ENCODE peak calls at places on chromosome 19, in ten cellular contexts. One of them, this sample, is unnamed.
A peak's percentile ranks its signal among the peaks of the same experiment; 100 is the strongest.

GRCh38 chr19:41883821-41884733 is 1.1 kb downstream of the ARHGEF1 start:
- DNase-seq in activated naive CD8-positive, alpha-beta T cell treated with anti-CD3 and anti-CD28 coated beads, Interleukin-2, amount 10 ng/mL, durations not matched to agents 7 days and 5 days: peak; percentile 93
- DNase-seq in NCI-H1092 treated with DMSO at 0.1 percent for 48 hours: peak; percentile 95
- DNase-seq in cerebellar cortex: peak; percentile 97
- DNase-seq in T-helper 17 cell: peak; percentile 64
- DNase-seq in heart left ventricle: peak; percentile 96
- DNase-seq in lung: peak; percentile 94
- DNase-seq in GM23338: peak; percentile 99
- DNase-seq in AG09319: peak; percentile 93
- DNase-seq in glutamatergic neuron: peak; percentile 95
- DNase-seq in this sample: peak; percentile 96

GRCh38 chr19:27764186-27764804 is 1448.7 kb downstream of the UQCRFS1 start:
- DNase-seq in glutamatergic neuron: no peak
- DNase-seq in cerebellar cortex: peak; percentile 49
- DNase-seq in activated naive CD8-positive, alpha-beta T cell treated with anti-CD3 and anti-CD28 coated beads, Interleukin-2, amount 10 ng/mL, durations not matched to agents 7 days and 5 days: no peak
- DNase-seq in T-helper 17 cell: no peak
- DNase-seq in NCI-H1092 treated with DMSO at 0.1 percent for 48 hours: no peak
- DNase-seq in lung: no peak
- DNase-seq in heart left ventricle: no peak
- DNase-seq in AG09319: no peak
- DNase-seq in GM23338: no peak
- DNase-seq in this sample: no peak

GRCh38 chr19:52391135-52391534 is 6.5 kb upstream of the ZNF528 start:
- DNase-seq in NCI-H1092 treated with DMSO at 0.1 percent for 48 hours: no peak
- DNase-seq in lung: no peak
- DNase-seq in AG09319: no peak
- DNase-seq in activated naive CD8-positive, alpha-beta T cell treated with anti-CD3 and anti-CD28 coated beads, Interleukin-2, amount 10 ng/mL, durations not matched to agents 7 days and 5 days: no peak
- DNase-seq in cerebellar cortex: no peak
- DNase-seq in glutamatergic neuron: no peak
- DNase-seq in T-helper 17 cell: no peak
- DNase-seq in heart left ventricle: no peak
- DNase-seq in GM23338: peak; percentile 66
- DNase-seq in this sample: no peak

GRCh38 chr19:4374451-4375163 is 25.7 kb downstream of the SH3GL1 start:
- DNase-seq in AG09319: peak; percentile 70
- DNase-seq in NCI-H1092 treated with DMSO at 0.1 percent for 48 hours: no peak
- DNase-seq in lung: peak; percentile 81
- DNase-seq in heart left ventricle: peak; percentile 84
- DNase-seq in GM23338: no peak
- DNase-seq in activated naive CD8-positive, alpha-beta T cell treated with anti-CD3 and anti-CD28 coated beads, Interleukin-2, amount 10 ng/mL, durations not matched to agents 7 days and 5 days: no peak
- DNase-seq in T-helper 17 cell: no peak
- DNase-seq in cerebellar cortex: no peak
- DNase-seq in glutamatergic neuron: no peak
- DNase-seq in this sample: peak; percentile 48

GRCh38 chr19:55693336-55693974 is 18.4 kb downstream of the EPN1 start:
- DNase-seq in activated naive CD8-positive, alpha-beta T cell treated with anti-CD3 and anti-CD28 coated beads, Interleukin-2, amount 10 ng/mL, durations not matched to agents 7 days and 5 days: peak; percentile 26
- DNase-seq in lung: no peak
- DNase-seq in GM23338: no peak
- DNase-seq in AG09319: no peak
- DNase-seq in NCI-H1092 treated with DMSO at 0.1 percent for 48 hours: no peak
- DNase-seq in glutamatergic neuron: no peak
- DNase-seq in cerebellar cortex: no peak
- DNase-seq in heart left ventricle: peak; percentile 14
- DNase-seq in T-helper 17 cell: no peak
- DNase-seq in this sample: no peak

GRCh38 chr19:12194827-12195500 is 32.1 kb downstream of the ZNF136 start:
- DNase-seq in heart left ventricle: peak; percentile 92
- DNase-seq in NCI-H1092 treated with DMSO at 0.1 percent for 48 hours: peak; percentile 94
- DNase-seq in AG09319: no peak
- DNase-seq in cerebellar cortex: peak; percentile 93
- DNase-seq in T-helper 17 cell: peak; percentile 12
- DNase-seq in GM23338: peak; percentile 95
- DNase-seq in glutamatergic neuron: peak; percentile 92
- DNase-seq in activated naive CD8-positive, alpha-beta T cell treated with anti-CD3 and anti-CD28 coated beads, Interleukin-2, amount 10 ng/mL, durations not matched to agents 7 days and 5 days: peak; percentile 64
- DNase-seq in lung: peak; percentile 84
- DNase-seq in this sample: peak; percentile 88

GRCh38 chr19:32599736-32600157 is 18.8 kb downstream of the PDCD5 start:
- DNase-seq in heart left ventricle: no peak
- DNase-seq in activated naive CD8-positive, alpha-beta T cell treated with anti-CD3 and anti-CD28 coated beads, Interleukin-2, amount 10 ng/mL, durations not matched to agents 7 days and 5 days: no peak
- DNase-seq in NCI-H1092 treated with DMSO at 0.1 percent for 48 hours: peak; percentile 31
- DNase-seq in T-helper 17 cell: no peak
- DNase-seq in GM23338: peak; percentile 75
- DNase-seq in lung: no peak
- DNase-seq in AG09319: peak; percentile 15
- DNase-seq in glutamatergic neuron: no peak
- DNase-seq in cerebellar cortex: peak; percentile 65
- DNase-seq in this sample: no peak

GRCh38 chr19:48698046-48698445 is 2.3 kb downstream of the FUT2 start:
- DNase-seq in activated naive CD8-positive, alpha-beta T cell treated with anti-CD3 and anti-CD28 coated beads, Interleukin-2, amount 10 ng/mL, durations not matched to agents 7 days and 5 days: no peak
- DNase-seq in AG09319: no peak
- DNase-seq in heart left ventricle: no peak
- DNase-seq in GM23338: no peak
- DNase-seq in lung: peak; percentile 52
- DNase-seq in T-helper 17 cell: no peak
- DNase-seq in NCI-H1092 treated with DMSO at 0.1 percent for 48 hours: no peak
- DNase-seq in cerebellar cortex: peak; percentile 40
- DNase-seq in glutamatergic neuron: no peak
- DNase-seq in this sample: peak; percentile 61

GRCh38 chr19:47186337-47187022 is 44.5 kb downstream of the BBC3 start:
- DNase-seq in T-helper 17 cell: peak; percentile 65
- DNase-seq in cerebellar cortex: no peak
- DNase-seq in activated naive CD8-positive, alpha-beta T cell treated with anti-CD3 and anti-CD28 coated beads, Interleukin-2, amount 10 ng/mL, durations not matched to agents 7 days and 5 days: peak; percentile 69
- DNase-seq in glutamatergic neuron: no peak
- DNase-seq in AG09319: no peak
- DNase-seq in GM23338: no peak
- DNase-seq in lung: no peak
- DNase-seq in heart left ventricle: no peak
- DNase-seq in NCI-H1092 treated with DMSO at 0.1 percent for 48 hours: no peak
- DNase-seq in this sample: peak; percentile 30

GRCh38 chr19:2345794-2346663 is 14.0 kb upstream of the TMPRSS9 start:
- DNase-seq in AG09319: no peak
- DNase-seq in activated naive CD8-positive, alpha-beta T cell treated with anti-CD3 and anti-CD28 coated beads, Interleukin-2, amount 10 ng/mL, durations not matched to agents 7 days and 5 days: no peak
- DNase-seq in glutamatergic neuron: no peak
- DNase-seq in cerebellar cortex: no peak
- DNase-seq in heart left ventricle: no peak
- DNase-seq in NCI-H1092 treated with DMSO at 0.1 percent for 48 hours: no peak
- DNase-seq in GM23338: no peak
- DNase-seq in T-helper 17 cell: no peak
- DNase-seq in lung: no peak
- DNase-seq in this sample: peak; percentile 84

GRCh38 chr19:8512115-8512967 is 1.6 kb downstream of the ZNF414 start:
- DNase-seq in GM23338: peak; percentile 85
- DNase-seq in cerebellar cortex: peak; percentile 56
- DNase-seq in T-helper 17 cell: no peak
- DNase-seq in activated naive CD8-positive, alpha-beta T cell treated with anti-CD3 and anti-CD28 coated beads, Interleukin-2, amount 10 ng/mL, durations not matched to agents 7 days and 5 days: peak; percentile 49
- DNase-seq in NCI-H1092 treated with DMSO at 0.1 percent for 48 hours: no peak
- DNase-seq in lung: no peak
- DNase-seq in AG09319: no peak
- DNase-seq in glutamatergic neuron: no peak
- DNase-seq in heart left ventricle: no peak
- DNase-seq in this sample: peak; percentile 67

GRCh38 chr19:18230941-18231734 is 4.9 kb upstream of the PDE4C start:
- DNase-seq in T-helper 17 cell: no peak
- DNase-seq in cerebellar cortex: peak; percentile 61
- DNase-seq in GM23338: peak; percentile 34
- DNase-seq in lung: no peak
- DNase-seq in NCI-H1092 treated with DMSO at 0.1 percent for 48 hours: no peak
- DNase-seq in heart left ventricle: no peak
- DNase-seq in AG09319: no peak
- DNase-seq in glutamatergic neuron: no peak
- DNase-seq in activated naive CD8-positive, alpha-beta T cell treated with anti-CD3 and anti-CD28 coated beads, Interleukin-2, amount 10 ng/mL, durations not matched to agents 7 days and 5 days: no peak
- DNase-seq in this sample: no peak

GRCh38 chr19:2426661-2427322 is 594 bp downstream of the TIMM13 start:
- DNase-seq in cerebellar cortex: peak; percentile 21
- DNase-seq in glutamatergic neuron: peak; percentile 77
- DNase-seq in heart left ventricle: peak; percentile 62
- DNase-seq in GM23338: peak; percentile 58
- DNase-seq in lung: no peak
- DNase-seq in T-helper 17 cell: no peak
- DNase-seq in AG09319: no peak
- DNase-seq in activated naive CD8-positive, alpha-beta T cell treated with anti-CD3 and anti-CD28 coated beads, Interleukin-2, amount 10 ng/mL, durations not matched to agents 7 days and 5 days: peak; percentile 52
- DNase-seq in NCI-H1092 treated with DMSO at 0.1 percent for 48 hours: peak; percentile 25
- DNase-seq in this sample: peak; percentile 60

GRCh38 chr19:811007-811434 is 10.7 kb downstream of the PLPPR3 start:
- DNase-seq in T-helper 17 cell: no peak
- DNase-seq in NCI-H1092 treated with DMSO at 0.1 percent for 48 hours: no peak
- DNase-seq in glutamatergic neuron: no peak
- DNase-seq in AG09319: no peak
- DNase-seq in heart left ventricle: no peak
- DNase-seq in GM23338: peak; percentile 53
- DNase-seq in lung: no peak
- DNase-seq in activated naive CD8-positive, alpha-beta T cell treated with anti-CD3 and anti-CD28 coated beads, Interleukin-2, amount 10 ng/mL, durations not matched to agents 7 days and 5 days: no peak
- DNase-seq in cerebellar cortex: no peak
- DNase-seq in this sample: no peak

GRCh38 chr19:1238373-1239303 is 833 bp upstream of the CBARP start:
- DNase-seq in NCI-H1092 treated with DMSO at 0.1 percent for 48 hours: no peak
- DNase-seq in heart left ventricle: peak; percentile 42
- DNase-seq in T-helper 17 cell: no peak
- DNase-seq in GM23338: no peak
- DNase-seq in activated naive CD8-positive, alpha-beta T cell treated with anti-CD3 and anti-CD28 coated beads, Interleukin-2, amount 10 ng/mL, durations not matched to agents 7 days and 5 days: no peak
- DNase-seq in glutamatergic neuron: no peak
- DNase-seq in cerebellar cortex: no peak
- DNase-seq in AG09319: no peak
- DNase-seq in lung: no peak
- DNase-seq in this sample: no peak

GRCh38 chr19:48717059-48717395 is 2.5 kb downstream of the MAMSTR start:
- DNase-seq in glutamatergic neuron: no peak
- DNase-seq in AG09319: no peak
- DNase-seq in heart left ventricle: no peak
- DNase-seq in lung: no peak
- DNase-seq in NCI-H1092 treated with DMSO at 0.1 percent for 48 hours: no peak
- DNase-seq in activated naive CD8-positive, alpha-beta T cell treated with anti-CD3 and anti-CD28 coated beads, Interleukin-2, amount 10 ng/mL, durations not matched to agents 7 days and 5 days: no peak
- DNase-seq in cerebellar cortex: peak; percentile 74
- DNase-seq in T-helper 17 cell: no peak
- DNase-seq in GM23338: no peak
- DNase-seq in this sample: no peak

GRCh38 chr19:30781047-30781446 is 408.9 kb downstream of the ZNF536 start:
- DNase-seq in T-helper 17 cell: no peak
- DNase-seq in GM23338: no peak
- DNase-seq in NCI-H1092 treated with DMSO at 0.1 percent for 48 hours: no peak
- DNase-seq in activated naive CD8-positive, alpha-beta T cell treated with anti-CD3 and anti-CD28 coated beads, Interleukin-2, amount 10 ng/mL, durations not matched to agents 7 days and 5 days: no peak
- DNase-seq in AG09319: no peak
- DNase-seq in glutamatergic neuron: no peak
- DNase-seq in heart left ventricle: no peak
- DNase-seq in cerebellar cortex: no peak
- DNase-seq in lung: peak; percentile 13
- DNase-seq in this sample: no peak

GRCh38 chr19:30649934-30650614 is 277.9 kb downstream of the ZNF536 start:
- DNase-seq in heart left ventricle: no peak
- DNase-seq in cerebellar cortex: peak; percentile 83
- DNase-seq in AG09319: peak; percentile 22
- DNase-seq in glutamatergic neuron: peak; percentile 58
- DNase-seq in lung: no peak
- DNase-seq in NCI-H1092 treated with DMSO at 0.1 percent for 48 hours: peak; percentile 30
- DNase-seq in activated naive CD8-positive, alpha-beta T cell treated with anti-CD3 and anti-CD28 coated beads, Interleukin-2, amount 10 ng/mL, durations not matched to agents 7 days and 5 days: no peak
- DNase-seq in GM23338: peak; percentile 79
- DNase-seq in T-helper 17 cell: no peak
- DNase-seq in this sample: no peak

GRCh38 chr19:56333506-56333905 is 18.9 kb upstream of the ZSCAN5A start:
- DNase-seq in GM23338: peak; percentile 71
- DNase-seq in AG09319: peak; percentile 3
- DNase-seq in cerebellar cortex: peak; percentile 28
- DNase-seq in heart left ventricle: no peak
- DNase-seq in lung: no peak
- DNase-seq in glutamatergic neuron: peak; percentile 24
- DNase-seq in activated naive CD8-positive, alpha-beta T cell treated with anti-CD3 and anti-CD28 coated beads, Interleukin-2, amount 10 ng/mL, durations not matched to agents 7 days and 5 days: no peak
- DNase-seq in T-helper 17 cell: no peak
- DNase-seq in NCI-H1092 treated with DMSO at 0.1 percent for 48 hours: peak; percentile 5
- DNase-seq in this sample: no peak

GRCh38 chr19:38395381-38396127 is 7.1 kb downstream of the SPRED3 start:
- DNase-seq in T-helper 17 cell: no peak
- DNase-seq in cerebellar cortex: no peak
- DNase-seq in AG09319: no peak
- DNase-seq in heart left ventricle: no peak
- DNase-seq in GM23338: peak; percentile 40
- DNase-seq in activated naive CD8-positive, alpha-beta T cell treated with anti-CD3 and anti-CD28 coated beads, Interleukin-2, amount 10 ng/mL, durations not matched to agents 7 days and 5 days: peak; percentile 74
- DNase-seq in NCI-H1092 treated with DMSO at 0.1 percent for 48 hours: no peak
- DNase-seq in lung: no peak
- DNase-seq in glutamatergic neuron: peak; percentile 41
- DNase-seq in this sample: no peak

GRCh38 chr19:45952691-45953505 is 20.8 kb downstream of the NOVA2 start:
- DNase-seq in AG09319: peak; percentile 8
- DNase-seq in glutamatergic neuron: peak; percentile 86
- DNase-seq in activated naive CD8-positive, alpha-beta T cell treated with anti-CD3 and anti-CD28 coated beads, Interleukin-2, amount 10 ng/mL, durations not matched to agents 7 days and 5 days: peak; percentile 77
- DNase-seq in cerebellar cortex: peak; percentile 73
- DNase-seq in GM23338: peak; percentile 98
- DNase-seq in NCI-H1092 treated with DMSO at 0.1 percent for 48 hours: no peak
- DNase-seq in T-helper 17 cell: no peak
- DNase-seq in heart left ventricle: peak; percentile 53
- DNase-seq in lung: no peak
- DNase-seq in this sample: no peak

GRCh38 chr19:5943623-5944022 is 29.6 kb downstream of the CAPS start:
- DNase-seq in activated naive CD8-positive, alpha-beta T cell treated with anti-CD3 and anti-CD28 coated beads, Interleukin-2, amount 10 ng/mL, durations not matched to agents 7 days and 5 days: no peak
- DNase-seq in GM23338: no peak
- DNase-seq in glutamatergic neuron: no peak
- DNase-seq in NCI-H1092 treated with DMSO at 0.1 percent for 48 hours: no peak
- DNase-seq in cerebellar cortex: no peak
- DNase-seq in lung: no peak
- DNase-seq in AG09319: no peak
- DNase-seq in T-helper 17 cell: no peak
- DNase-seq in heart left ventricle: no peak
- DNase-seq in this sample: no peak

GRCh38 chr19:47432499-47432898 is 13.2 kb upstream of the MEIS3 start:
- DNase-seq in GM23338: no peak
- DNase-seq in activated naive CD8-positive, alpha-beta T cell treated with anti-CD3 and anti-CD28 coated beads, Interleukin-2, amount 10 ng/mL, durations not matched to agents 7 days and 5 days: no peak
- DNase-seq in glutamatergic neuron: no peak
- DNase-seq in cerebellar cortex: no peak
- DNase-seq in lung: no peak
- DNase-seq in heart left ventricle: no peak
- DNase-seq in T-helper 17 cell: no peak
- DNase-seq in NCI-H1092 treated with DMSO at 0.1 percent for 48 hours: no peak
- DNase-seq in AG09319: no peak
- DNase-seq in this sample: no peak

GRCh38 chr19:4640247-4641000 is 1.1 kb downstream of the TNFAIP8L1 start:
- DNase-seq in T-helper 17 cell: no peak
- DNase-seq in NCI-H1092 treated with DMSO at 0.1 percent for 48 hours: no peak
- DNase-seq in heart left ventricle: no peak
- DNase-seq in GM23338: peak; percentile 50
- DNase-seq in cerebellar cortex: no peak
- DNase-seq in AG09319: no peak
- DNase-seq in lung: no peak
- DNase-seq in glutamatergic neuron: no peak
- DNase-seq in activated naive CD8-positive, alpha-beta T cell treated with anti-CD3 and anti-CD28 coated beads, Interleukin-2, amount 10 ng/mL, durations not matched to agents 7 days and 5 days: no peak
- DNase-seq in this sample: peak; percentile 56